ENCODE peak calls at places on chromosomes 5 and 9, in eight cellular contexts. K, P, Y, X, W, L, T and V are unnamed samples.

GRCh38 chr5:172216345-172216744 is 22.4 kb downstream of the EFCAB9 start:
- DNase-seq in P (no peak), X (no peak), K (no peak), W (no peak), Y (no peak), T (no peak), L (no peak), V (no peak)

GRCh38 chr9:91214867-91215266 is 146.9 kb downstream of the AUH start:
- DNase-seq in L (no peak), X (no peak), P (no peak), K (no peak), W (no peak), Y (no peak), T (no peak), V (no peak)

GRCh38 chr5:78467744-78468357 is 107.4 kb downstream of the SCAMP1 start:
- DNase-seq in W (no peak), P (no peak), K (peak; percentile 6), X (no peak), T (no peak), L (peak; percentile 70), Y (peak; percentile 18), V (no peak)

GRCh38 chr9:126513159-126514036 is 100.3 kb upstream of the LMX1B start:
- DNase-seq in L (no peak), K (no peak), T (no peak), W (no peak), P (no peak), X (peak; percentile 43), Y (no peak), V (no peak)

GRCh38 chr5:134092875-134093274 is 21.6 kb upstream of the TCF7 start:
- DNase-seq in L (no peak), T (no peak), K (no peak), P (no peak), X (no peak), W (no peak), Y (no peak), V (no peak)

GRCh38 chr5:151406322-151406947 is 41.0 kb upstream of the SLC36A1 start:
- DNase-seq in Y (no peak), T (no peak), W (no peak), P (no peak), X (no peak), L (peak; percentile 9), K (no peak), V (no peak)

GRCh38 chr9:33211695-33212393 is 28.1 kb upstream of the SPINK4 start:
- DNase-seq in W (no peak), T (no peak), P (peak; percentile 42), Y (no peak), L (no peak), X (no peak), K (no peak), V (no peak)

GRCh38 chr9:6214903-6215302 is 704 bp upstream of the IL33 start:
- DNase-seq in W (no peak), L (no peak), P (no peak), K (no peak), X (no peak), T (no peak), Y (no peak), V (no peak)

GRCh38 chr5:168795943-168796342 is 216.8 kb upstream of the PANK3 start:
- DNase-seq in P (no peak), L (no peak), T (no peak), X (no peak), Y (no peak), W (no peak), K (no peak), V (no peak)

GRCh38 chr5:82031220-82032119 is 59.6 kb downstream of the ATG10 start:
- DNase-seq in T (peak; percentile 23), X (no peak), L (no peak), W (no peak), K (peak; percentile 5), P (no peak), Y (no peak), V (no peak)

GRCh38 chr9:126221480-126221879 is 105.1 kb upstream of the MVB12B start:
- DNase-seq in X (no peak), T (no peak), K (no peak), L (no peak), W (no peak), P (no peak), Y (no peak), V (no peak)

GRCh38 chr5:35857606-35858205 is 1.0 kb downstream of the IL7R start:
- DNase-seq in K (no peak), X (no peak), Y (peak; percentile 26), P (no peak), W (no peak), T (no peak), L (no peak), V (no peak)

GRCh38 chr5:168372351-168372946 is 81.0 kb downstream of the WWC1 start:
- DNase-seq in W (no peak), L (peak; percentile 3), K (no peak), Y (no peak), T (no peak), X (no peak), P (no peak), V (no peak)

GRCh38 chr9:5793812-5794211 is 39.1 kb downstream of the ERMP1 start:
- DNase-seq in K (no peak), W (no peak), P (no peak), T (no peak), Y (no peak), L (no peak), X (no peak), V (no peak)

GRCh38 chr9:79694676-79695400 is 123.1 kb downstream of the TLE4 start:
- DNase-seq in X (no peak), W (no peak), K (peak; percentile 38), L (no peak), T (peak; percentile 39), P (no peak), Y (peak; percentile 65), V (no peak)

GRCh38 chr5:56306433-56307150 is 73.5 kb upstream of the ANKRD55 start:
- DNase-seq in T (no peak), Y (no peak), K (no peak), X (no peak), W (no peak), L (no peak), P (no peak), V (no peak)
- H3K9me3 ChIP-seq in T (peaks cover 6% of the 10 kb centered on the region), Y (no peaks in the 10 kb centered on the region), K (no peaks in the 10 kb centered on the region), X (no peaks in the 10 kb centered on the region), W (no peaks in the 10 kb centered on the region), L (peaks cover 7% of the 10 kb centered on the region), P (no peaks in the 10 kb centered on the region), V (no peaks in the 10 kb centered on the region)

GRCh38 chr9:96762562-96762961 is 15.3 kb downstream of the ZNF510 start:
- DNase-seq in W (no peak), K (no peak), X (no peak), Y (no peak), L (no peak), T (no peak), P (no peak), V (no peak)
- H3K9me3 ChIP-seq in W (peaks cover 61% of the 10 kb centered on the region), K (peaks cover 94% of the 10 kb centered on the region), X (peaks cover 20% of the 10 kb centered on the region), Y (peaks cover 44% of the 10 kb centered on the region), L (peaks cover 75% of the 10 kb centered on the region), T (peaks cover 74% of the 10 kb centered on the region), P (peaks cover 33% of the 10 kb centered on the region), V (peaks cover 78% of the 10 kb centered on the region)

DNA sequence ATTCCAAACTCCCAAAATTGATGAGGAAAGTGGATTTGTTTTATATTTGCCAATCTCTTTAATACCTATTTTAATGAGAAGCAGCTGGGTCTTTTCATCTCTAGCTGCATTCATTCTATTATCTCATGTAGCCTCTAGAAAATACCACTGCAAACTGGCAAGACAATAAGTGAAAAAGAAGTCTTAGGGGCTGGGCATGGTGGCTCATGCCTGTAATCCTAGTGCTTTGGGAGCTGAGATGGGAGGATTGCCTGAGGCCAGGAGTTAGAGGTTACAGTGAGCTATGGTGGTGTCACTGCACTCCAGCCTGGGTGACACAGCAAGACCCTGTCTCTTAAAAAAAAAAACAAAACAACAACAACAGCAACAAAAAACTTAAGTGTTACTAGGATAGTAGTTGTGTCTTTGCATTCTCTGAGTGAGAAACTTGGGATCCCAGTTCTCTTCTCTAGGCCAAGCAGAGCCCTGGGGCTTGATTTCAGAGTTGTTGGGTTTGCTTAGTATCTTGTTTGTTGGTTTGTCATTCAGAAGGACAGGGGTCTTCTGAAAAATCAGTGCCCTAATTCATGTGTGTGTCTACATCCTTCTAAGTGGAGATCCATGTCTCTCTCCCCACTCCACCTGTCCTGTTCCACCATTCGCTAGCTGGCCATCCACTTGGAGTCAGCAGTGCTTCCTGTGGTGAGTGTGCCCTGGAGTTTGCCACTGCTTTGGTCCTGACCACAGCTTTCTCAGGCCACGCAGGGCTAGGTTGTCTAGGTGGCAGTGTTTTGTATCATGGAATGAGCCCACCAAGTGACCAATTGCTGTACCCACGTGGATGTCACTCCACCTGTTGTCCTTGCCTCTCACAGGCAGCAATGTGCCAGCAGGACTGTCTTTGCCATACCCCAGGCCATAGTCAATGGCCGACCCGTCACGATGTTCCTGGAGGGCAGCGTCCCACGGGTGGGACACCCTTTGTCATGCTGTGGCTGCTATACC is 19.5 kb downstream of the MARCHF6 start:
- DNase-seq in T (no peak), P (no peak), W (no peak), K (no peak), L (no peak), X (no peak), Y (no peak), V (no peak)
- H3K9me3 ChIP-seq in T (no peaks in the 10 kb centered on the region), P (no peaks in the 10 kb centered on the region), W (no peaks in the 10 kb centered on the region), K (peaks cover 30% of the 10 kb centered on the region), L (no peaks in the 10 kb centered on the region), X (no peaks in the 10 kb centered on the region), Y (no peaks in the 10 kb centered on the region), V (no peaks in the 10 kb centered on the region)

DNA sequence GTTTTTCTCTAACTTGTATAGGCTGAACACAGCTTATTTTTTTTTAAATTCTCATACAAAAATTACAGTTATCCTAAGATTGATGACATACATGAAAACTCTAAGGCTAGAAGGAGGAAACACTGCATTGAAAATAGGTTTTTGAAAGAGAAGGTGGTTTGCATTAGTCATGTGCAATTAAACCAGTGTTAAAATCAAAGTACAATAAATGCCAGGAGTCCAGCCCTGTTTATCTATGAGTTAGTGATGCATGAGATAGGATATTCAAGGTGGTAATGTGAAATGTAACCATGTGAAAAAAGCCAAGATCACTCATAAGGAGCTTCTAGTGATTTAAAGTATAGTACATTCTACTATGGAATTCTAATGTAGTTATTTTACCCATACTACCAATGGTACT is 444.9 kb upstream of the CYLC2 start:
- DNase-seq in W (no peak), L (no peak), Y (no peak), X (no peak), K (no peak), T (no peak), P (no peak), V (no peak)
- H3K9me3 ChIP-seq in W (no peaks in the 10 kb centered on the region), L (no peaks in the 10 kb centered on the region), Y (peaks cover 10% of the 10 kb centered on the region), X (no peaks in the 10 kb centered on the region), K (peaks cover 4% of the 10 kb centered on the region), T (peaks cover 14% of the 10 kb centered on the region), P (no peaks in the 10 kb centered on the region), V (no peaks in the 10 kb centered on the region)

GRCh38 chr5:132245593-132245992 is 11.9 kb upstream of the PDLIM4 start:
- DNase-seq in T (no peak), W (no peak), K (no peak), P (no peak), Y (no peak), X (no peak), L (no peak), V (no peak)
- H3K9me3 ChIP-seq in T (no peaks in the 10 kb centered on the region), W (no peaks in the 10 kb centered on the region), K (no peaks in the 10 kb centered on the region), P (no peaks in the 10 kb centered on the region), Y (peaks cover 6% of the 10 kb centered on the region), X (no peaks in the 10 kb centered on the region), L (peaks cover 39% of the 10 kb centered on the region), V (peaks cover 2% of the 10 kb centered on the region)

GRCh38 chr5:56340196-56340980 is 107.3 kb upstream of the ANKRD55 start:
- DNase-seq in P (no peak), K (no peak), T (no peak), X (no peak), W (no peak), L (no peak), Y (no peak), V (no peak)
- H3K9me3 ChIP-seq in P (no peaks in the 10 kb centered on the region), K (no peaks in the 10 kb centered on the region), T (no peaks in the 10 kb centered on the region), X (no peaks in the 10 kb centered on the region), W (no peaks in the 10 kb centered on the region), L (no peaks in the 10 kb centered on the region), Y (peaks cover 4% of the 10 kb centered on the region), V (no peaks in the 10 kb centered on the region)